ENCODE peak calls at places on chromosomes 4 and X, in seven cellular contexts. Q, J, N, C, B, R and G are unnamed samples.

GRCh38 chr4:15636818-15637217 is 18.3 kb downstream of the FBXL5 start:
- DNase-seq in Q (no peak), R (no peak), J (no peak), N (no peak), B (no peak), C (no peak), G (no peak)

GRCh38 chr4:128305942-128306341 is 18.3 kb upstream of the PGRMC2 start:
- DNase-seq in Q (no peak), J (no peak), N (no peak), C (no peak), B (no peak), R (no peak), G (no peak)

GRCh38 chrX:106038625-106039024 is at the start of gene SERPINA7:
- DNase-seq in B (no peak), J (no peak), R (no peak), Q (no peak), N (no peak), C (no peak), G (no peak)

GRCh38 chrX:38754102-38754790 is 47.0 kb upstream of the MID1IP1 start:
- DNase-seq in R (no peak), Q (peak), N (peak), J (peak), B (peak), C (no peak), G (peak)

GRCh38 chr4:89298788-89299152 is 8.8 kb downstream of the GPRIN3 start:
- DNase-seq in R (no peak), C (no peak), N (no peak), J (peak), Q (no peak), B (peak), G (peak)

GRCh38 chrX:56248492-56248891 is 16.3 kb downstream of the KLF8 start:
- DNase-seq in Q (peak), B (peak), J (peak), N (peak), C (no peak), R (peak), G (peak)

GRCh38 chrX:17390325-17390992 is 15.5 kb downstream of the NHS start:
- DNase-seq in B (no peak), Q (no peak), C (no peak), N (no peak), R (no peak), J (no peak), G (no peak)

GRCh38 chr4:122224348-122224747 is 72.2 kb downstream of the BLTP1 start:
- DNase-seq in Q (peak), J (peak), C (no peak), R (no peak), B (no peak), N (peak), G (peak)

GRCh38 chr4:62342346-62342745 is 1142.2 kb downstream of the ADGRL3 start:
- DNase-seq in B (no peak), N (no peak), C (no peak), R (no peak), J (no peak), Q (no peak), G (no peak)

GRCh38 chr4:38034986-38035882 is 75.0 kb downstream of the PTTG2 start:
- DNase-seq in R (no peak), N (peak), C (no peak), B (peak), J (peak), Q (peak), G (peak)

GRCh38 chrX:2497961-2498780 is 2.6 kb downstream of the DHRSX start:
- DNase-seq in C (no peak), J (peak), R (no peak), B (no peak), N (peak), Q (no peak), G (peak)

GRCh38 chr4:183266386-183266785 is 53.7 kb downstream of the CLDN22 start:
- DNase-seq in J (no peak), Q (no peak), B (no peak), N (no peak), R (no peak), C (no peak), G (no peak)

GRCh38 chr4:158015241-158015640 is 157.6 kb downstream of the GASK1B start:
- DNase-seq in N (no peak), Q (no peak), J (peak), R (no peak), C (no peak), B (no peak), G (no peak)

GRCh38 chr4:182062936-182063335 is 180.3 kb upstream of the TENM3 start:
- DNase-seq in J (peak), C (peak), N (no peak), Q (no peak), R (no peak), B (no peak), G (no peak)

GRCh38 chrX:17170973-17171372 is 204.0 kb upstream of the NHS start:
- DNase-seq in N (no peak), C (no peak), J (no peak), Q (no peak), B (no peak), R (peak), G (no peak)

GRCh38 chr4:14853186-14853946 is 148.9 kb upstream of the CPEB2 start:
- DNase-seq in Q (no peak), B (no peak), N (peak), J (peak), R (no peak), C (peak), G (peak)

GRCh38 chr4:137393043-137393442 is 139.3 kb downstream of the PCDH18 start:
- DNase-seq in J (peak), B (no peak), R (no peak), C (no peak), Q (peak), N (no peak), G (peak)

GRCh38 chr4:77695769-77696168 is 90.1 kb downstream of the CXCL13 start:
- DNase-seq in N (peak), Q (no peak), J (peak), C (peak), B (no peak), R (no peak), G (no peak)

GRCh38 chr4:7045961-7046921 is 3.1 kb downstream of the TADA2B start:
- DNase-seq in Q (no peak), B (no peak), J (peak), C (no peak), N (no peak), R (no peak), G (no peak)

GRCh38 chr4:75916091-75916661 is 13.9 kb upstream of the PPEF2 start:
- DNase-seq in Q (no peak), R (no peak), N (peak), C (peak), B (peak), J (peak), G (peak)

GRCh38 chr4:152255437-152255836 is 280.5 kb downstream of the FBXW7 start:
- DNase-seq in C (no peak), R (no peak), J (peak), N (no peak), Q (peak), B (peak), G (no peak)

GRCh38 chrX:152929898-152930297 is 32.0 kb downstream of the ZNF185 start:
- DNase-seq in J (no peak), N (no peak), C (no peak), R (no peak), Q (no peak), B (no peak), G (no peak)

GRCh38 chrX:152930516-152930915 is 32.6 kb downstream of the ZNF185 start:
- DNase-seq in N (no peak), J (no peak), B (no peak), Q (no peak), C (no peak), R (no peak), G (no peak)

GRCh38 chrX:152932598-152933175 is 34.8 kb downstream of the ZNF185 start:
- DNase-seq in N (no peak), J (no peak), Q (no peak), R (no peak), B (no peak), C (no peak), G (no peak)

GRCh38 chrX:152928761-152929400 is 31.0 kb downstream of the ZNF185 start:
- DNase-seq in R (peak), N (no peak), C (no peak), Q (no peak), J (no peak), B (no peak), G (no peak)

GRCh38 chrX:152932144-152932543 is 34.3 kb downstream of the ZNF185 start:
- DNase-seq in J (no peak), C (no peak), N (no peak), Q (no peak), R (no peak), B (no peak), G (no peak)
- H3K4me3 ChIP-seq in J (no peak), C (no peak), N (no peak), Q (no peak), R (no peak), B (no peak), G (no peak)

DNA sequence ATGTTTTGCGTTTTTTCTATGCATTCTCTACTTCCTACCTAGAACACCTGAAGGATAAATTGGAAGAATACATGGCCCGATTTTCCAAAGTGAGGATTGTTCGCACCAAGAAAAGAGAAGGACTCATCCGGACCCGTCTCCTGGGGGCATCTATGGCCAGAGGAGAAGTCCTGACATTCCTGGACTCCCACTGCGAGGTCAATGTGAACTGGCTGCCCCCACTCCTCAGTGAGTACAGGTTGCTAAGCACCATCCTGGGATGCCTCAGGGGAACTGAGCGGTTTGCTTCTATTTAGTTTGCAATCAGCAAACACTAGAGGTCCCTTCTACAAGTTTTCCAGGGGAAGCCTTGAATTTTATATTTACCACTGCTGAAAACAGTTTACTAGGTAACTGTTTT is 359.3 kb upstream of the GALNT7 start:
- DNase-seq in J (no peak), Q (no peak), C (no peak), R (no peak), N (no peak), B (no peak), G (no peak)
- H3K4me3 ChIP-seq in J (no peak), Q (no peak), C (no peak), R (no peak), N (no peak), B (no peak), G (no peak)

GRCh38 chr4:164621886-164622521 is 131.9 kb upstream of the SMIM31 start:
- DNase-seq in Q (no peak), N (no peak), J (no peak), B (no peak), R (no peak), C (no peak), G (no peak)
- H3K4me3 ChIP-seq in Q (no peak), N (no peak), J (no peak), B (no peak), R (no peak), C (no peak), G (no peak)

GRCh38 chrX:135295238-135295943 is 13.9 kb upstream of the ETDC start:
- DNase-seq in J (peak), N (no peak), C (no peak), R (peak), B (peak), Q (peak), G (no peak)
- H3K4me3 ChIP-seq in J (no peak), N (no peak), C (peak), R (peak), B (peak), Q (peak), G (no peak)

GRCh38 chrX:153995504-153995903 is 22.9 kb downstream of the TMEM187 start:
- DNase-seq in R (no peak), Q (no peak), N (no peak), J (no peak), B (no peak), C (no peak), G (no peak)

GRCh38 chrX:153999359-154000037 is 20.2 kb downstream of the IRAK1 start:
- DNase-seq in R (peak), Q (no peak), N (no peak), C (no peak), B (no peak), J (no peak), G (no peak)

GRCh38 chrX:154004315-154004714 is 15.4 kb downstream of the IRAK1 start:
- DNase-seq in C (no peak), Q (no peak), R (peak), J (no peak), N (no peak), B (no peak), G (no peak)

GRCh38 chrX:154002215-154002719 is 17.4 kb downstream of the IRAK1 start:
- DNase-seq in R (no peak), B (peak), J (peak), N (peak), C (no peak), Q (no peak), G (no peak)

GRCh38 chrX:154000051-154000450 is 19.7 kb downstream of the IRAK1 start:
- DNase-seq in Q (no peak), J (no peak), R (peak), C (no peak), N (no peak), B (no peak), G (no peak)
- H3K4me3 ChIP-seq in Q (no peak), J (no peak), R (no peak), C (no peak), N (no peak), B (no peak), G (no peak)

GRCh38 chr4:1790005-1790404 is 3.1 kb upstream of the FGFR3 start:
- DNase-seq in C (no peak), J (no peak), R (no peak), N (no peak), B (no peak), Q (no peak), G (no peak)

GRCh38 chr4:1792832-1793495 is at the start of gene FGFR3:
- DNase-seq in B (no peak), N (no peak), R (no peak), Q (peak), C (no peak), J (no peak), G (peak)

GRCh38 chr4:1793496-1793840 is 375 bp downstream of the FGFR3 start:
- DNase-seq in J (no peak), B (no peak), R (no peak), C (no peak), Q (peak), N (peak), G (no peak)

GRCh38 chr4:1793940-1794808 is 1.1 kb downstream of the FGFR3 start:
- DNase-seq in N (peak), B (no peak), C (no peak), R (no peak), Q (no peak), J (no peak), G (no peak)

DNA sequence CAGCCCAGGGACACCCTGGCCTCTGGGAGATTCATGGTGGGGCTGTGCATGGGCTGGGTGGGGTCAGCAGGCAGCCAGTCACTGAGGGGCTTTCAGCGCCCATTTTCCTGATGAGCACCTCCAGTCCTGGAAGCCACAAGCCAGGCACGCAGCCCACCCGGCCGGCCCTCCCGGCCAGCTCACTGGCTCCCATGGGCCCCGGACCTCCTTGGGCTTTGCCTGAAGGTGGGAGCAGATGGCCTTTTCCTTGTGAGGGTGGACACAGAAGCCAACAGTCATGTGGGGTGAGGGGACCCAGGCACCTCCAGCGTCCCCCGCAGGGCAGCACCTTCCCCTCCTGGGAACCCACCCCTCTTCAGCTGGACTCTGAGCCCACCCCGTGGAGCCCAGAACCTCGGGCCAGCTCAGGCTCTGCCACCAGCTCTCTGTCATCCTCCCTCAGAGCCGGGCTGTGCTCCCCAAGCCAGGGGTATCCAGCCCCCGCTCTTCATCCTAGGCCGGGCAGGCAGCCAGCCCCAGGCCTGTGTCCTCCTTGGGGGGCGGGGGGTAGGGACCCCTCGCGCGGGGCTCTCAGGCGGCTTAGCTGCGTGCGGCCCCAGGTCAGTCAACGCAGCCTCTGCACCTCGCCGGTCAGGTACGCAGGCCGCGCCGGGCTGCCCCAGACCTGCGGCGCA is 798 bp upstream of the FGFR3 start:
- DNase-seq in C (no peak), R (no peak), N (no peak), Q (no peak), B (no peak), J (no peak), G (no peak)
- H3K4me3 ChIP-seq in C (no peak), R (no peak), N (no peak), Q (no peak), B (no peak), J (no peak), G (peak)

GRCh38 chr4:159296061-159296460 is 193.2 kb downstream of the RAPGEF2 start:
- DNase-seq in B (no peak), C (no peak), J (peak), N (no peak), R (no peak), Q (no peak), G (no peak)

GRCh38 chr4:159297088-159297487 is 194.2 kb downstream of the RAPGEF2 start:
- DNase-seq in Q (no peak), N (no peak), R (no peak), B (no peak), J (no peak), C (no peak), G (no peak)

GRCh38 chr4:159303435-159303834 is 200.6 kb downstream of the RAPGEF2 start:
- DNase-seq in C (no peak), N (no peak), Q (no peak), B (no peak), R (no peak), J (no peak), G (no peak)

DNA sequence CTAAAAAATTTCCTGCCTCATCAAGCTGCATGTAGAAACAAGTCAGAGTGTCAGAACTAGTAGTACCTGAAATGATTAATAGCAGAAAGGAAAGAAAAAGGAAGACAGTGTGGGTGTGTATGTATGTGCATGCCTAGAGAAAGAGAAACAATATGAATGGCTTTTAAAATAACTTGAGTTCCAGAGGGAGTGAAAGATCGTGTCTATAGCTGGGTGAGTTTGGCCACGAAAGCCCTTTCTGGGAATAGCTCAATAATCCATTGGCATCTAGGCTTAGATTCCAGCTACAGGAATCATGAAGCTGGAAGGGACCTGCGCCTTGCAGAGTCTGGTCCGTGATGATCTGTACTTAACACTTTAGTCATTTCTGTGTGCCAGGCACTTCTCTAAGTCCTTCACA is 195.6 kb downstream of the RAPGEF2 start:
- DNase-seq in B (no peak), N (no peak), R (no peak), Q (no peak), C (peak), J (peak), G (no peak)
- H3K4me3 ChIP-seq in B (no peak), N (no peak), R (no peak), Q (no peak), C (no peak), J (no peak), G (no peak)